ENCODE peak calls at places on chromosomes 5 and 9, in four cellular contexts. One of them, this sample, is unnamed.

GRCh38 chr9:135218331-135219225 is 131.1 kb downstream of the OLFM1 start:
- DNase-seq in esophagus squamous epithelium: no peak
- DNase-seq in body of pancreas: peak; percentile 15
- DNase-seq in heart left ventricle: no peak
- DNase-seq in this sample: peak; percentile 45

GRCh38 chr5:65190328-65191053 is 291.2 kb downstream of the ADAMTS6 start:
- DNase-seq in heart left ventricle: no peak
- DNase-seq in body of pancreas: no peak
- DNase-seq in esophagus squamous epithelium: no peak
- DNase-seq in this sample: no peak

GRCh38 chr5:159002201-159002600 is 97.5 kb downstream of the EBF1 start:
- DNase-seq in esophagus squamous epithelium: no peak
- DNase-seq in heart left ventricle: no peak
- DNase-seq in body of pancreas: no peak
- DNase-seq in this sample: no peak

GRCh38 chr9:9504869-9505268 is 1107.9 kb downstream of the PTPRD start:
- DNase-seq in heart left ventricle: no peak
- DNase-seq in body of pancreas: no peak
- DNase-seq in esophagus squamous epithelium: no peak
- DNase-seq in this sample: no peak

GRCh38 chr9:77224750-77225312 is 47.5 kb downstream of the VPS13A start:
- DNase-seq in heart left ventricle: no peak
- DNase-seq in esophagus squamous epithelium: no peak
- DNase-seq in body of pancreas: no peak
- DNase-seq in this sample: no peak

GRCh38 chr9:4933177-4933576 is 51.9 kb upstream of the JAK2 start:
- DNase-seq in esophagus squamous epithelium: no peak
- DNase-seq in heart left ventricle: peak; percentile 20
- DNase-seq in body of pancreas: no peak
- DNase-seq in this sample: no peak

GRCh38 chr5:17794829-17795228 is 160.6 kb downstream of the TAF11L14 start:
- DNase-seq in esophagus squamous epithelium: no peak
- DNase-seq in body of pancreas: no peak
- DNase-seq in heart left ventricle: no peak
- DNase-seq in this sample: no peak

GRCh38 chr5:103393131-103393754 is 134.7 kb downstream of the MACIR start:
- DNase-seq in body of pancreas: no peak
- DNase-seq in heart left ventricle: peak; percentile 10
- DNase-seq in esophagus squamous epithelium: no peak
- DNase-seq in this sample: no peak

GRCh38 chr5:159262472-159262858 is 625 bp upstream of the UBLCP1 start:
- DNase-seq in body of pancreas: no peak
- DNase-seq in heart left ventricle: no peak
- DNase-seq in esophagus squamous epithelium: no peak
- DNase-seq in this sample: no peak

GRCh38 chr5:125487231-125487630 is 740.8 kb upstream of the ZNF608 start:
- DNase-seq in esophagus squamous epithelium: no peak
- DNase-seq in body of pancreas: no peak
- DNase-seq in heart left ventricle: no peak
- DNase-seq in this sample: no peak

DNA sequence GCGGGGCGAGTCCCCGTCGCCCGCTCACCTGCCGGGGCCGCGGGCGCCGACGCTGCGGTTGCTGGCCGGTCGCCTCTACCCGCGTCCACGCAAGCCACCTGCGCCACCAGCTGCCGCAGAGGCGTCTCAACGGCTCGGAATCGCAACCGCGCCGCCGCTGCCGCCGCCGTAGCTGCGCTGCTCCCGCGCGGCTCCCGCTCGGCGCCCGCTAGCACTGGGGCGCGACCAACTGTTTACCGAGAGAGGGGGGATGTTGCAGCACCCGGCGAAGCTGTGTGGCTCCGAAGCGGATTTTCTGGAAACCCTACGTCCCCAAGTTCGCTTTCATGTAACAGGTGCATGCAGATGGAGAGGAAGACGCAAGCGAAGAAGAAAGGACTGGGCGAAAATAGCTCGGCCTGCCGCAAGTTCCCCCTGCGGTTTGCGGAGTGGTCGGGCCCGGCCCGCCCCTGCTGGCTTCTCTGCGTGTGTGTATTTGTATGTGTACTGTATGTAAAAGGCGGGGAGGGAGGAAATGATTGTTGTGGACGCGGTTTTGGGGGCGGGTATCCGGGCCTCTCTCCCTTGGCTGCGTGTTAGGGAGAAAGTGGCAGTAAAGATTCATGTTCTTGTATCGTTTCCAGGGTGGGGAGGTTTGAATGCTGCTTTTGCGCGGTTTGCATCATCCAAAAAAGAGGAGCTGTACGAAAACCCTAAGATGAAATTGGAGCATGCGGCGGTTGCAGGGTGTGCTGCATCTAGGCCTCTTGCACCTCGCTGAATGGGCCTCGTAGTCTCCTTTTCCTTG is at the start of gene PSIP1:
- DNase-seq in body of pancreas: peak; percentile 72
- DNase-seq in heart left ventricle: peak; percentile 77
- DNase-seq in esophagus squamous epithelium: peak; percentile 55
- DNase-seq in this sample: peak; percentile 95
- TF ChIP-seq POLR2A in body of pancreas: peak; percentile 62
- TF ChIP-seq POLR2A in heart left ventricle: peak; percentile 65
- TF ChIP-seq POLR2A in esophagus squamous epithelium: no peak
- TF ChIP-seq POLR2A in this sample: no peak

DNA sequence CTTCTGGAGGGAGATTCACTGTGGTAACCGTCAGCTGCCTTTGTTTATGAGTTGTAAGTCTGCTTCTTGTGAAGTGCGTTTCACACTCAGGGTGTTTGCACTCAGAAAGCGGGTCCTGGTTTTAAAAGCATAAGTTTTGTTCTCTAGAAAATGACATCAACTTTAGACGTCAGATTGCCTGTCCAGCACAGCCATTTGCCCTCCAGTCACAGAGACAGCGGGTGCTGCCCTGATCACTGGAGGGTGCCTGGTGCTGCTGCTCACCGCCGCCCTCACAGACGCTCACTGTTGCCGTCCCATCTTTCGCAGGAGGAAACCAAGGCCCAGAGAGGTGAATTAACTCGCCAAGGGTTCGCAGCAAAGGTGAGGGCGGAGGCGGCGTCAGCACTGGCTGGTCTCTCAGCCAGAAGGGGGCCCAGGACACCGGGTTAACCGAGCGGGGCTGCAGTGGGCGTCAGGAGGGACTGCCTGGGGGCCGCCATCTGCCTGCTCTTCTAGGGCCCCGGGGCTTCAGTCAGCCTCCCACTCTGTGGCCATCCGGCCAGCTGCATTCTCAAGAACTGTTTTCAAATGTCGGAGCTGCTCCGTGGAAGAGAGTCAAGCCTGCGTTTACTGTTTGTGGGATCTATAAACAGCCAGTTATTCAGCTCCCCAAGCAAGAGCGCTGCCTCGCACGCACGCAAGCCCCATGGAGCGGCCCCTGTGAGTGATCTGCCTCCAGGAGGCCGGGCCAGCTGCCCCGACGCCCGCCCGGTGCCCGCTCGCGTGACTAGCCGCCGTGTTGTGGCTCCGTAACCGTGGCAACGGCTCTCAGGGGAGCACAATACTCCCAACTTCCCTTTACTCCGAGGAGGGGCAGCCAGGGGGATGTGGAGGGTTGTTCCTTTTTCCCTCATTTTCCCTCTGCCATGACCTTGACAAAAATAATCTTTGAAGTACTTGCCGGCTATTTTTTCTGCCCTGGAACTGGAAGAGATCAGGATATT is 43.4 kb upstream of the EXOC3 start:
- DNase-seq in esophagus squamous epithelium: peak; percentile 12
- DNase-seq in body of pancreas: peak; percentile 65
- DNase-seq in heart left ventricle: peak; percentile 77
- DNase-seq in this sample: peak; percentile 95
- TF ChIP-seq POLR2A in esophagus squamous epithelium: no peak
- TF ChIP-seq POLR2A in body of pancreas: no peak
- TF ChIP-seq POLR2A in heart left ventricle: no peak
- TF ChIP-seq POLR2A in this sample: no peak

GRCh38 chr9:127930298-127931091 is at the start of gene PIP5KL1:
- DNase-seq in esophagus squamous epithelium: no peak
- DNase-seq in body of pancreas: peak; percentile 64
- DNase-seq in heart left ventricle: peak; percentile 85
- DNase-seq in this sample: peak; percentile 92

GRCh38 chr9:127929044-127929979 is 1.3 kb downstream of the PIP5KL1 start:
- DNase-seq in body of pancreas: no peak
- DNase-seq in esophagus squamous epithelium: no peak
- DNase-seq in heart left ventricle: no peak
- DNase-seq in this sample: no peak

GRCh38 chr9:127928232-127929043 is 2.1 kb downstream of the PIP5KL1 start:
- DNase-seq in heart left ventricle: no peak
- DNase-seq in esophagus squamous epithelium: no peak
- DNase-seq in body of pancreas: no peak
- DNase-seq in this sample: no peak

GRCh38 chr9:127934248-127934647 is 3.4 kb downstream of the DPM2 start:
- DNase-seq in heart left ventricle: no peak
- DNase-seq in body of pancreas: no peak
- DNase-seq in esophagus squamous epithelium: no peak
- DNase-seq in this sample: no peak

DNA sequence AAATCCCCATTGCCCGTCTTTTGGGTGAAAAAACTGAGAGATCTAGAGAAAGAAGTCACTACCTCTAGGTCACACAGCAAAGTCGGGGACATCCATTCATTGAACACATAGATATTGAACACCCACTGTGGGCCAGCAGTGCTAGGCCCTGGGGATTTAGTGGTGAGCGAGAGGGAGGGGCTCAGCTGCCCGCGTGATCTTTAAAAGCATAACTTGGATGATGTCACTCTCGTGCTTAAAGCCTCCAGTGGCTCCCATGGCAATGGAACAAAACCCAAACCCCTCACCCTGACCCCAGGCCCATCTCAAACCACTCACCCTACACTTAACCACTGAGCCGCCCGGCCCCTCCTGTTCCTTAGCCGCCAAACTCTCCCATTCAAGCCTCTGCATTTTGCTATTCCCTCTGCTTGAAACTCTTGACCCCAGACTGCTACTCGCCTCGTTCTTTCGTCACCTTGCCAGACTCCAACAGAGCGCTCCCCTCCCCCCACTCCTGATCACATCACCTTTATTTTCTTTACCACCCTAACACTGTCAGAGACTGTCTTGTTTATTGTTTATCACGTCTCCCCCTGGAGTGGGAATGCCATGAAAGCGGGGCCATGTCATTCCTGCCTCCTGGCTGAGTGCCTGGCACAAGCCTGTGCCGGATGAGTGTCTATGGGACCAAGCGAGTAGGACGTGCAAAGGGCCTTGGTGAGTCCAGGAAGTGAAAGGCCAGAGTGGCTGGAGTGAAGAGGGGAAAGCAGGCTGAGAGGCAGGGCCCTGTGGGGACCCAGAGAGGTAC is 710 bp upstream of the PIP5KL1 start:
- DNase-seq in heart left ventricle: no peak
- DNase-seq in esophagus squamous epithelium: no peak
- DNase-seq in body of pancreas: no peak
- DNase-seq in this sample: no peak
- TF ChIP-seq POLR2A in heart left ventricle: no peak
- TF ChIP-seq POLR2A in esophagus squamous epithelium: no peak
- TF ChIP-seq POLR2A in body of pancreas: no peak
- TF ChIP-seq POLR2A in this sample: no peak

GRCh38 chr5:177359451-177359851 is 1.7 kb downstream of the RGS14 start:
- DNase-seq in heart left ventricle: no peak
- DNase-seq in esophagus squamous epithelium: no peak
- DNase-seq in body of pancreas: no peak
- DNase-seq in this sample: no peak

GRCh38 chr5:177356756-177357458 is 817 bp upstream of the RGS14 start:
- DNase-seq in heart left ventricle: no peak
- DNase-seq in body of pancreas: no peak
- DNase-seq in esophagus squamous epithelium: no peak
- DNase-seq in this sample: no peak

GRCh38 chr5:177358333-177358939 is 712 bp downstream of the RGS14 start:
- DNase-seq in heart left ventricle: peak; percentile 35
- DNase-seq in body of pancreas: no peak
- DNase-seq in esophagus squamous epithelium: no peak
- DNase-seq in this sample: no peak

GRCh38 chr5:177355868-177356168 is 1.9 kb upstream of the RGS14 start:
- DNase-seq in body of pancreas: no peak
- DNase-seq in esophagus squamous epithelium: no peak
- DNase-seq in heart left ventricle: no peak
- DNase-seq in this sample: no peak

DNA sequence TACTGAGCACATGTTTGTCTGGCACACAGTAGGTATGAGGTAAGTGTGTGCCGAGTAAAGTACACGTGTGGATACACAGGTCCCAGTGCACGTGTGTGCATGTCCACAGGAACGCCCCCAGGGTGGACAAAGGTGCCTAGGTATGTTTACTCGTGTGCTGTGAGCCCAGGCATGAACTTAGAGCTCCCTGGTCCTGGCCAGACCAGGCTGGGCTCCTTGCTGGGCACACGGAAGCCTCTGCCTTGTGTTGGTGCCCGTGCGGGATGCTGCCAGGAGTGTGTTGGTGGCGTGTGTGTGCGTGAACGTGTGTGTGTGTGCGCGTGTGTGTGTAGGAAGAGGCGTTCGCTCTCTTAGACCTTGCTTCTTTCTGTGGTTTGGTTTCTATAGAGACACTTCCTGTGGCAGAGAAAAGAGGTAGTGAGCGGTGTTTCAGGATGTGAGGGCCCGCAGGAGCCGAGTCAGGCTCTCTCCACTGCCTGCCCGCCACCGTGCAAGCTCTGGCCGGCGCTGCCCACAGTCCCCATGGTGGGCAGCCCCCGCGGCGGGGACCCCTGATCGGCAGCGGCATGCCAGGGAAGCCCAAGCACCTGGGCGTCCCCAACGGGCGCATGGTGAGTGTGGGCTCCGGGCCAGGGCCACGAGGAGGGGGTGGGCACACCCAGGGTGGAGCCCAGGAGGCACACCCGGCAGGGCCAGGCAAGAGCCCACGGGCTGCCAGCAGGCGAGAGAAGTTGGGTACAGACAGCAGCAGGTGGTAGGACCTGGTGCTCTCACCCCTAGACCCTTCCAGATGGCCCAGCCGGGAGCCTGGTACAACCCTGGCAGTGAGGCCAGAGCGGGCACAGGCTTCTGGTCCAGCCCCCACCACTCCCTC is at the start of gene RGS14:
- DNase-seq in heart left ventricle: no peak
- DNase-seq in esophagus squamous epithelium: no peak
- DNase-seq in body of pancreas: no peak
- DNase-seq in this sample: peak; percentile 94
- TF ChIP-seq POLR2A in heart left ventricle: no peak
- TF ChIP-seq POLR2A in esophagus squamous epithelium: no peak
- TF ChIP-seq POLR2A in body of pancreas: no peak
- TF ChIP-seq POLR2A in this sample: no peak

GRCh38 chr9:137459147-137459600 is at the start of gene NSMF:
- DNase-seq in esophagus squamous epithelium: peak; percentile 66
- DNase-seq in heart left ventricle: peak; percentile 96
- DNase-seq in body of pancreas: peak; percentile 96
- DNase-seq in this sample: peak; percentile 98
- TF ChIP-seq POLR2A in esophagus squamous epithelium: no peak
- TF ChIP-seq POLR2A in heart left ventricle: peak; percentile 55
- TF ChIP-seq POLR2A in body of pancreas: peak; percentile 42
- TF ChIP-seq POLR2A in this sample: no peak

GRCh38 chr9:136619742-136620440 is 42.8 kb upstream of the EGFL7 start:
- DNase-seq in heart left ventricle: no peak
- DNase-seq in body of pancreas: no peak
- DNase-seq in esophagus squamous epithelium: no peak
- DNase-seq in this sample: peak; percentile 96
- TF ChIP-seq POLR2A in heart left ventricle: no peak
- TF ChIP-seq POLR2A in body of pancreas: peak; percentile 0
- TF ChIP-seq POLR2A in esophagus squamous epithelium: no peak
- TF ChIP-seq POLR2A in this sample: no peak